ENCODE peak calls at places on chromosomes 1 and 21, in six cellular contexts. W, R, A, Q, U and K are unnamed samples.

GRCh38 chr1:115828101-115829022 is 12.6 kb downstream of the NHLH2 start:
- DNase-seq in W (no peak), U (no peak), Q (no peak), A (peak), R (peak), K (no peak)

GRCh38 chr1:11772458-11772857 is 10.5 kb downstream of the C1orf167 start:
- DNase-seq in Q (no peak), A (peak), R (no peak), W (no peak), U (no peak), K (no peak)

GRCh38 chr1:153534933-153535663 is 693 bp downstream of the S100A6 start:
- DNase-seq in U (no peak), R (peak), A (peak), W (no peak), Q (peak), K (no peak)

GRCh38 chr21:41045534-41046268 is 122.3 kb upstream of the BACE2 start:
- DNase-seq in R (no peak), W (peak), Q (peak), U (no peak), A (no peak), K (no peak)

GRCh38 chr21:40990366-40990765 is 143.4 kb upstream of the DSCAM start:
- DNase-seq in Q (no peak), U (no peak), W (no peak), R (no peak), A (no peak), K (no peak)

GRCh38 chr1:185489406-185489805 is 172.4 kb upstream of the IVNS1ABP start:
- DNase-seq in U (no peak), Q (no peak), W (no peak), R (no peak), A (no peak), K (no peak)

GRCh38 chr1:27349784-27350672 is 8.2 kb downstream of the SYTL1 start:
- DNase-seq in W (no peak), Q (peak), U (no peak), A (peak), R (peak), K (no peak)

GRCh38 chr1:219171192-219171935 is 2.3 kb upstream of the LYPLAL1 start:
- DNase-seq in U (no peak), W (no peak), R (no peak), A (no peak), Q (no peak), K (no peak)

GRCh38 chr1:213993929-213994328 is 6.2 kb downstream of the PROX1 start:
- DNase-seq in U (no peak), Q (no peak), R (peak), A (no peak), W (no peak), K (no peak)

GRCh38 chr1:116911166-116911553 is 1.4 kb downstream of the PTGFRN start:
- DNase-seq in A (no peak), R (no peak), U (no peak), Q (no peak), W (no peak), K (no peak)

GRCh38 chr1:163361123-163361934 is 39.6 kb downstream of the NUF2 start:
- DNase-seq in Q (peak), U (no peak), A (no peak), R (peak), W (no peak), K (no peak)

GRCh38 chr1:193707271-193708015 is 521.0 kb upstream of the B3GALT2 start:
- DNase-seq in W (no peak), U (no peak), R (no peak), A (no peak), Q (peak), K (no peak)

GRCh38 chr1:12448746-12449177 is 169.2 kb downstream of the DHRS3 start:
- DNase-seq in U (no peak), Q (no peak), R (no peak), A (no peak), W (no peak), K (no peak)

GRCh38 chr1:227315500-227316346 is 2.6 kb downstream of the CDC42BPA start:
- DNase-seq in W (no peak), Q (peak), A (peak), R (peak), U (no peak), K (no peak)